ENCODE peak calls at places on chromosomes 5 and 9, in ten cellular contexts. B is T-cell; L is T-helper 1 cell; X is activated naive CD4-positive, alpha-beta T cell; R is midbrain; E is colonic mucosa; H is hypothalamus; V is fibroblast of lung; Y is kidney epithelial cell; S is HEK293T. U is an unnamed sample.

GRCh38 chr9:86349271-86349670 is 4.9 kb downstream of the TUT7 start:
- DNase-seq in B (no peak), L (no peak), X (no peak), R (no peak), E (no peak), H (no peak), V (peak; percentile 32), Y (no peak), S (no peak), U (no peak)

GRCh38 chr9:82645591-82645990 is 417.4 kb downstream of the RASEF start:
- DNase-seq in B (no peak), L (no peak), X (no peak), R (no peak), E (no peak), H (no peak), V (peak; percentile 30), Y (peak; percentile 7), S (no peak), U (no peak)

GRCh38 chr5:142900926-142901325 is 130.7 kb downstream of the ARHGAP26 start:
- DNase-seq in B (no peak), L (no peak), X (no peak), R (no peak), E (no peak), H (no peak), V (peak; percentile 96), Y (no peak), S (no peak), U (no peak)

GRCh38 chr9:93597871-93598646 is 21.7 kb downstream of the PHF2 start:
- DNase-seq in B (no peak), L (no peak), X (no peak), R (no peak), E (peak; percentile 16), H (no peak), V (no peak), Y (no peak), S (no peak), U (peak; percentile 34)

GRCh38 chr5:61673007-61673735 is 341.1 kb downstream of the ZSWIM6 start:
- DNase-seq in B (no peak), L (no peak), X (no peak), R (no peak), E (peak; percentile 71), H (no peak), V (peak; percentile 73), Y (peak; percentile 74), S (no peak), U (no peak)

GRCh38 chr9:3746296-3747275 is 220.8 kb upstream of the RFX3 start:
- DNase-seq in B (no peak), L (no peak), X (no peak), R (no peak), E (no peak), H (no peak), V (peak; percentile 94), Y (peak; percentile 86), S (no peak), U (no peak)

GRCh38 chr9:98864257-98865180 is 57.0 kb downstream of the GALNT12 start:
- DNase-seq in B (no peak), L (no peak), X (no peak), R (no peak), E (no peak), H (no peak), V (no peak), Y (no peak), S (no peak), U (no peak)

GRCh38 chr5:2764581-2764980 is 13.1 kb upstream of the IRX2 start:
- DNase-seq in B (no peak), L (no peak), X (no peak), R (no peak), E (no peak), H (no peak), V (no peak), Y (no peak), S (no peak), U (no peak)

GRCh38 chr5:72799721-72800120 is 16.7 kb upstream of the TNPO1 start:
- DNase-seq in B (no peak), L (no peak), X (no peak), R (no peak), E (no peak), H (no peak), V (no peak), Y (no peak), S (no peak), U (no peak)

GRCh38 chr5:31157719-31158118 is 35.8 kb upstream of the CDH6 start:
- DNase-seq in B (no peak), L (no peak), X (no peak), R (no peak), E (no peak), H (no peak), V (no peak), Y (no peak), S (no peak), U (no peak)

GRCh38 chr5:124828731-124829130 is 82.3 kb upstream of the ZNF608 start:
- DNase-seq in B (no peak), L (no peak), X (no peak), R (no peak), E (no peak), H (no peak), V (no peak), Y (no peak), S (no peak), U (no peak)

GRCh38 chr9:109286571-109286977 is 34.3 kb downstream of the EPB41L4B start:
- DNase-seq in B (no peak), L (no peak), X (no peak), R (no peak), E (no peak), H (no peak), V (peak; percentile 91), Y (no peak), S (no peak), U (no peak)

GRCh38 chr5:37133939-37134338 is 115.2 kb downstream of the CPLANE1 start:
- DNase-seq in B (no peak), L (no peak), X (no peak), R (no peak), E (no peak), H (no peak), V (peak; percentile 55), Y (no peak), S (no peak), U (no peak)

GRCh38 chr5:94375801-94376200 is 242.6 kb downstream of the KIAA0825 start:
- DNase-seq in B (no peak), L (no peak), X (no peak), R (no peak), E (no peak), H (no peak), V (peak; percentile 8), Y (no peak), S (no peak), U (no peak)

GRCh38 chr9:95516221-95516735 is 493 bp downstream of the PTCH1 start:
- DNase-seq in B (no peak), L (no peak), X (no peak), R (no peak), E (no peak), H (no peak), V (peak; percentile 19), Y (no peak), S (no peak), U (peak; percentile 69)

GRCh38 chr5:139215176-139215975 is 17.2 kb upstream of the SIL1 start:
- DNase-seq in B (no peak), L (no peak), X (no peak), R (no peak), E (no peak), H (no peak), V (no peak), Y (no peak), S (no peak), U (peak; percentile 38)

GRCh38 chr5:108003178-108003577 is 332.4 kb upstream of the EFNA5 start:
- DNase-seq in B (no peak), L (no peak), X (no peak), R (peak; percentile 44), E (no peak), H (no peak), V (peak; percentile 54), Y (peak; percentile 28), S (no peak), U (no peak)

GRCh38 chr5:55160493-55161209 is 680 bp downstream of the GPX8 start:
- DNase-seq in B (no peak), L (no peak), X (no peak), R (no peak), E (peak; percentile 76), H (no peak), V (peak; percentile 97), Y (peak; percentile 82), S (peak; percentile 64), U (peak; percentile 30)

GRCh38 chr9:89252910-89253309 is 58.1 kb upstream of the CKS2 start:
- DNase-seq in B (no peak), L (no peak), X (no peak), R (no peak), E (no peak), H (no peak), V (no peak), Y (no peak), S (no peak), U (no peak)

GRCh38 chr5:140611020-140611521 is 21.9 kb downstream of the CD14 start:
- DNase-seq in B (no peak), L (no peak), X (no peak), R (no peak), E (no peak), H (no peak), V (peak; percentile 68), Y (no peak), S (no peak), U (no peak)

GRCh38 chr9:127786773-127787123 is 914 bp downstream of the CDK9 start:
- DNase-seq in B (no peak), L (no peak), X (no peak), R (no peak), E (no peak), H (no peak), V (no peak), Y (no peak), S (no peak), U (no peak)

GRCh38 chr5:131386779-131387178 is 122.9 kb downstream of the CDC42SE2 start:
- DNase-seq in B (no peak), L (no peak), X (no peak), R (no peak), E (no peak), H (no peak), V (peak; percentile 32), Y (peak; percentile 75), S (peak; percentile 23), U (no peak)

GRCh38 chr5:82225525-82226172 is 52.5 kb downstream of the RPS23 start:
- DNase-seq in B (peak; percentile 39), L (peak; percentile 36), X (peak; percentile 6), R (peak; percentile 75), E (peak; percentile 73), H (peak; percentile 25), V (peak; percentile 40), Y (peak; percentile 5), S (peak; percentile 69), U (peak; percentile 62)

GRCh38 chr5:34639852-34640626 is 16.1 kb upstream of the RAI14 start:
- DNase-seq in B (no peak), L (no peak), X (no peak), R (no peak), E (no peak), H (no peak), V (peak; percentile 91), Y (no peak), S (no peak), U (no peak)

GRCh38 chr9:13083973-13084528 is 195.4 kb downstream of the MPDZ start:
- DNase-seq in B (no peak), L (no peak), X (no peak), R (no peak), E (no peak), H (no peak), V (peak; percentile 75), Y (peak; percentile 4), S (no peak), U (no peak)

GRCh38 chr5:37737326-37738056 is 102.3 kb downstream of the GDNF start:
- DNase-seq in B (no peak), L (no peak), X (no peak), R (no peak), E (no peak), H (no peak), V (no peak), Y (no peak), S (no peak), U (no peak)

GRCh38 chr5:174535691-174536090 is 188.7 kb upstream of the MSX2 start:
- DNase-seq in B (no peak), L (no peak), X (no peak), R (no peak), E (no peak), H (no peak), V (peak; percentile 88), Y (no peak), S (no peak), U (no peak)

GRCh38 chr5:36442352-36442751 is 140.7 kb upstream of the RANBP3L start:
- DNase-seq in B (no peak), L (no peak), X (no peak), R (no peak), E (no peak), H (no peak), V (peak; percentile 60), Y (no peak), S (no peak), U (no peak)

U was measured in H7.